ENCODE peak calls at places on chromosomes 13 and 19, in five cellular contexts. One of them, this sample, is unnamed.

GRCh38 chr19:38163419-38164290 is 60.4 kb downstream of the DPF1 start:
- DNase-seq in IMR-90: no peak
- DNase-seq in H9: no peak
- DNase-seq in neuronal stem cell: no peak
- DNase-seq in mesenchymal stem cell: no peak
- DNase-seq in this sample: no peak

GRCh38 chr13:36332986-36333385 is 13.2 kb downstream of the SPART start:
- DNase-seq in IMR-90: peak
- DNase-seq in H9: no peak
- DNase-seq in neuronal stem cell: no peak
- DNase-seq in mesenchymal stem cell: peak
- DNase-seq in this sample: no peak

GRCh38 chr19:12985049-12985776 is 10.1 kb upstream of the NFIX start:
- DNase-seq in IMR-90: peak
- DNase-seq in H9: peak
- DNase-seq in neuronal stem cell: no peak
- DNase-seq in mesenchymal stem cell: peak
- DNase-seq in this sample: peak

GRCh38 chr13:73167046-73167820 is 108.4 kb downstream of the KLF5 start:
- DNase-seq in IMR-90: no peak
- DNase-seq in H9: no peak
- DNase-seq in neuronal stem cell: no peak
- DNase-seq in mesenchymal stem cell: no peak
- DNase-seq in this sample: peak

GRCh38 chr19:15812059-15812722 is 3.3 kb downstream of the OR10H1 start:
- DNase-seq in IMR-90: no peak
- DNase-seq in H9: no peak
- DNase-seq in neuronal stem cell: no peak
- DNase-seq in mesenchymal stem cell: no peak
- DNase-seq in this sample: peak

GRCh38 chr19:52464798-52465470 is 11.6 kb downstream of the ZNF578 start:
- DNase-seq in IMR-90: no peak
- DNase-seq in H9: peak
- DNase-seq in neuronal stem cell: no peak
- DNase-seq in mesenchymal stem cell: no peak
- DNase-seq in this sample: no peak

GRCh38 chr19:51607920-51608562 is 22.2 kb downstream of the SIGLEC5 start:
- DNase-seq in IMR-90: peak
- DNase-seq in H9: peak
- DNase-seq in neuronal stem cell: peak
- DNase-seq in mesenchymal stem cell: peak
- DNase-seq in this sample: peak

GRCh38 chr19:48424694-48425219 is 21.0 kb upstream of the GRWD1 start:
- DNase-seq in IMR-90: peak
- DNase-seq in H9: peak
- DNase-seq in neuronal stem cell: no peak
- DNase-seq in mesenchymal stem cell: peak
- DNase-seq in this sample: no peak

GRCh38 chr19:1102407-1103106 is 1.2 kb upstream of the GPX4 start:
- DNase-seq in IMR-90: peak
- DNase-seq in H9: no peak
- DNase-seq in neuronal stem cell: no peak
- DNase-seq in mesenchymal stem cell: peak
- DNase-seq in this sample: peak

GRCh38 chr19:13959962-13960862 is 7.9 kb downstream of the DCAF15 start:
- DNase-seq in IMR-90: no peak
- DNase-seq in H9: peak
- DNase-seq in neuronal stem cell: no peak
- DNase-seq in mesenchymal stem cell: no peak
- DNase-seq in this sample: no peak

GRCh38 chr19:47805313-47805712 is 962 bp upstream of the TPRX1 start:
- DNase-seq in IMR-90: no peak
- DNase-seq in H9: no peak
- DNase-seq in neuronal stem cell: no peak
- DNase-seq in mesenchymal stem cell: no peak
- DNase-seq in this sample: no peak

GRCh38 chr19:33950141-33950805 is 153.6 kb downstream of the KCTD15 start:
- DNase-seq in IMR-90: no peak
- DNase-seq in H9: no peak
- DNase-seq in neuronal stem cell: no peak
- DNase-seq in mesenchymal stem cell: no peak
- DNase-seq in this sample: no peak

GRCh38 chr19:30877591-30878230 is 471.5 kb downstream of the TSHZ3 start:
- DNase-seq in IMR-90: no peak
- DNase-seq in H9: peak
- DNase-seq in neuronal stem cell: no peak
- DNase-seq in mesenchymal stem cell: no peak
- DNase-seq in this sample: peak

GRCh38 chr13:73365240-73365639 is 306.4 kb downstream of the KLF5 start:
- DNase-seq in IMR-90: no peak
- DNase-seq in H9: no peak
- DNase-seq in neuronal stem cell: no peak
- DNase-seq in mesenchymal stem cell: no peak
- DNase-seq in this sample: no peak

GRCh38 chr13:80217614-80218456 is 123.1 kb downstream of the SPRY2 start:
- DNase-seq in IMR-90: peak
- DNase-seq in H9: peak
- DNase-seq in neuronal stem cell: peak
- DNase-seq in mesenchymal stem cell: no peak
- DNase-seq in this sample: peak

GRCh38 chr19:29810504-29810871 is 1.3 kb upstream of the CCNE1 start:
- DNase-seq in IMR-90: peak
- DNase-seq in H9: no peak
- DNase-seq in neuronal stem cell: no peak
- DNase-seq in mesenchymal stem cell: peak
- DNase-seq in this sample: no peak

GRCh38 chr19:23817519-23817918 is 58.8 kb upstream of the ZNF681 start:
- DNase-seq in IMR-90: peak
- DNase-seq in H9: peak
- DNase-seq in neuronal stem cell: no peak
- DNase-seq in mesenchymal stem cell: peak
- DNase-seq in this sample: peak

GRCh38 chr13:33278923-33279322 is 6.6 kb downstream of the STARD13 start:
- DNase-seq in IMR-90: no peak
- DNase-seq in H9: no peak
- DNase-seq in neuronal stem cell: no peak
- DNase-seq in mesenchymal stem cell: no peak
- DNase-seq in this sample: no peak

GRCh38 chr19:22606212-22606553 is 27.9 kb upstream of the ZNF492 start:
- DNase-seq in IMR-90: no peak
- DNase-seq in H9: no peak
- DNase-seq in neuronal stem cell: no peak
- DNase-seq in mesenchymal stem cell: no peak
- DNase-seq in this sample: no peak

GRCh38 chr13:36862002-36862706 is 43.1 kb downstream of the RFXAP start:
- DNase-seq in IMR-90: no peak
- DNase-seq in H9: no peak
- DNase-seq in neuronal stem cell: no peak
- DNase-seq in mesenchymal stem cell: no peak
- DNase-seq in this sample: peak

GRCh38 chr13:97434417-97435296 is 688 bp downstream of the RAP2A start:
- DNase-seq in IMR-90: peak
- DNase-seq in H9: peak
- DNase-seq in neuronal stem cell: peak
- DNase-seq in mesenchymal stem cell: peak
- DNase-seq in this sample: peak

GRCh38 chr13:97433727-97434416 is at the start of gene RAP2A:
- DNase-seq in IMR-90: peak
- DNase-seq in H9: peak
- DNase-seq in neuronal stem cell: peak
- DNase-seq in mesenchymal stem cell: peak
- DNase-seq in this sample: peak

GRCh38 chr13:97432232-97432916 is 1.6 kb upstream of the RAP2A start:
- DNase-seq in IMR-90: no peak
- DNase-seq in H9: no peak
- DNase-seq in neuronal stem cell: no peak
- DNase-seq in mesenchymal stem cell: no peak
- DNase-seq in this sample: no peak

GRCh38 chr13:97431365-97431764 is 2.6 kb upstream of the RAP2A start:
- DNase-seq in IMR-90: no peak
- DNase-seq in H9: no peak
- DNase-seq in neuronal stem cell: no peak
- DNase-seq in mesenchymal stem cell: no peak
- DNase-seq in this sample: no peak

GRCh38 chr13:97432917-97433726 is 847 bp upstream of the RAP2A start:
- DNase-seq in IMR-90: peak
- DNase-seq in H9: peak
- DNase-seq in neuronal stem cell: peak
- DNase-seq in mesenchymal stem cell: peak
- DNase-seq in this sample: peak
- H2BK120ac ChIP-seq in IMR-90: peak
- H2BK120ac ChIP-seq in H9: no peak
- H2BK120ac ChIP-seq in neuronal stem cell: no peak
- H2BK120ac ChIP-seq in mesenchymal stem cell: peak
- H2BK120ac ChIP-seq in this sample: peak

GRCh38 chr13:50382511-50382910 is 367.3 kb downstream of the KCNRG start:
- DNase-seq in IMR-90: no peak
- DNase-seq in H9: no peak
- DNase-seq in neuronal stem cell: no peak
- DNase-seq in mesenchymal stem cell: no peak
- DNase-seq in this sample: no peak
- H4K91ac ChIP-seq in IMR-90: no peak
- H4K91ac ChIP-seq in H9: no peak
- H4K91ac ChIP-seq in neuronal stem cell: no peak
- H4K91ac ChIP-seq in mesenchymal stem cell: no peak
- H4K91ac ChIP-seq in this sample: no peak

GRCh38 chr13:43058836-43059235 is 35.5 kb downstream of the DNAJC15 start:
- DNase-seq in IMR-90: no peak
- DNase-seq in H9: no peak
- DNase-seq in neuronal stem cell: no peak
- DNase-seq in mesenchymal stem cell: peak
- DNase-seq in this sample: no peak
- H2BK120ac ChIP-seq in IMR-90: peak
- H2BK120ac ChIP-seq in H9: no peak
- H2BK120ac ChIP-seq in neuronal stem cell: no peak
- H2BK120ac ChIP-seq in mesenchymal stem cell: peak
- H2BK120ac ChIP-seq in this sample: peak

GRCh38 chr13:99751517-99752199 is 219.9 kb downstream of the ZIC5 start:
- DNase-seq in IMR-90: no peak
- DNase-seq in H9: no peak
- DNase-seq in neuronal stem cell: no peak
- DNase-seq in mesenchymal stem cell: no peak
- DNase-seq in this sample: no peak
- H4K91ac ChIP-seq in IMR-90: no peak
- H4K91ac ChIP-seq in H9: no peak
- H4K91ac ChIP-seq in neuronal stem cell: peak
- H4K91ac ChIP-seq in mesenchymal stem cell: no peak
- H4K91ac ChIP-seq in this sample: no peak

GRCh38 chr19:28170066-28170465 is 1042.9 kb downstream of the UQCRFS1 start:
- DNase-seq in IMR-90: no peak
- DNase-seq in H9: no peak
- DNase-seq in neuronal stem cell: no peak
- DNase-seq in mesenchymal stem cell: no peak
- DNase-seq in this sample: no peak
- H2BK120ac ChIP-seq in IMR-90: no peak
- H2BK120ac ChIP-seq in H9: no peak
- H2BK120ac ChIP-seq in neuronal stem cell: no peak
- H2BK120ac ChIP-seq in mesenchymal stem cell: no peak
- H2BK120ac ChIP-seq in this sample: no peak

GRCh38 chr19:36330226-36330625 is 48.8 kb downstream of the ZFP14 start:
- DNase-seq in IMR-90: no peak
- DNase-seq in H9: no peak
- DNase-seq in neuronal stem cell: no peak
- DNase-seq in mesenchymal stem cell: no peak
- DNase-seq in this sample: no peak

DNA sequence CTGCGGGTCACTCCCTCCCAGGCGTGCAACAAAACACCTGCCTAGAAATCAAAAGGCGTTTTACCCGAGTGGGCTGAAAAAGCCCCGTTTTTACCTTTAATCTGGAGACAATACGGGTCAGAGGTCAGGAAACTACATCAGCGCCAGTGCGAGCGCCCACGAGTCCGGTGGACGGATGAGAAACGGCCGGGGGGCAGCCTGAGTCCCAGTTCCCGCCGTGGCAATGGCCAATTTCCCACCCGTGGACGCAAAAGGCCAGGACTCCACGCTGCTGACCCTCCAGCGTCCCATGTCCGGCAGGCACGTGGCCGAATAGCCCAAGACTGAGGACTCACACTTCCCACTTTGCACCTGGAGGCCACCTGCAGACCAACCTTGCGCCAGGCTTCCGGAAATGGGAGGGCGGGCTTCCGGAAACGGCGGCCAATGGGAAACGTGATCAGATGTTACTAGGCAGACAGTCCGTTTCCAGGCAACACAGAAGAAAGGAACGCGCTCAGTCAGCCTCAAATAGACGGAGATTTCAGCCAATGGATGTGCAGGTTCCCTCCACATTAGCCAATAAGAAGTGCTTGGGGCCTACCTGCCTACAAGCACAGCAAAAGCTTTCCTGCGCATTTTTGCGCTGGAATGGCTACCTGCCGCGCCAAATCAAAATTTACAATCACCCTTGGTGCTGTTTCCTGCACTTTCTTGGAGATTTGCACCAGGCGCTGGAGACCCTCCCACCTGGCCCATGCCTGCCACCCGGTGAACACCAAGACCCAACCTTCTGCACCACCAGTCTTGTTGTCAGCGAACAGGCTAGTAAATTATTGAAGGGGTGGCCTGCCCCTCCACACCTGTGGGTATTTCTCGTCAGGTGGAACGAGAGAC is 47.4 kb downstream of the ZFP14 start:
- DNase-seq in IMR-90: peak
- DNase-seq in H9: peak
- DNase-seq in neuronal stem cell: peak
- DNase-seq in mesenchymal stem cell: peak
- DNase-seq in this sample: peak
- H4K91ac ChIP-seq in IMR-90: peak
- H4K91ac ChIP-seq in H9: no peak
- H4K91ac ChIP-seq in neuronal stem cell: no peak
- H4K91ac ChIP-seq in mesenchymal stem cell: peak
- H4K91ac ChIP-seq in this sample: peak

GRCh38 chr19:8209111-8209964 is at the start of gene CERS4:
- DNase-seq in IMR-90: peak
- DNase-seq in H9: peak
- DNase-seq in neuronal stem cell: peak
- DNase-seq in mesenchymal stem cell: peak
- DNase-seq in this sample: peak
- H2BK120ac ChIP-seq in IMR-90: no peak
- H2BK120ac ChIP-seq in H9: no peak
- H2BK120ac ChIP-seq in neuronal stem cell: peak
- H2BK120ac ChIP-seq in mesenchymal stem cell: peak
- H2BK120ac ChIP-seq in this sample: peak

GRCh38 chr19:18657590-18658365 is 20.9 kb downstream of the KLHL26 start:
- DNase-seq in IMR-90: peak
- DNase-seq in H9: peak
- DNase-seq in neuronal stem cell: peak
- DNase-seq in mesenchymal stem cell: peak
- DNase-seq in this sample: no peak
- H4K91ac ChIP-seq in IMR-90: peak
- H4K91ac ChIP-seq in H9: no peak
- H4K91ac ChIP-seq in neuronal stem cell: no peak
- H4K91ac ChIP-seq in mesenchymal stem cell: no peak
- H4K91ac ChIP-seq in this sample: no peak